ENCODE peak calls at places on chromosomes 1 and 21, in five cellular contexts. U is nephron progenitor cell, V is OCI-LY7, C is SK-N-SH, F is EH. N is an unnamed sample.
A peak's percentile ranks its signal among the peaks of the same experiment; 100 is the strongest.

GRCh38 chr21:44415073-44416025 is 40.0 kb upstream of the LRRC3 start:
- DNase-seq in U (no peak), V (no peak), C (no peak), F (no peak), N (no peak)

GRCh38 chr1:226938903-226939438 is 1.1 kb upstream of the COQ8A start:
- DNase-seq in U (no peak), V (peak; percentile 13), C (no peak), F (peak; percentile 59), N (peak; percentile 26)

GRCh38 chr1:102098536-102098935 is 101.8 kb upstream of the OLFM3 start:
- DNase-seq in U (no peak), V (no peak), C (no peak), F (no peak), N (no peak)

GRCh38 chr1:230000439-230001184 is 66.4 kb upstream of the GALNT2 start:
- DNase-seq in U (no peak), V (no peak), C (no peak), F (no peak), N (no peak)

GRCh38 chr1:36207339-36207738 is 16.9 kb upstream of the THRAP3 start:
- DNase-seq in U (no peak), V (peak; percentile 46), C (no peak), F (peak; percentile 45), N (no peak)

GRCh38 chr21:23612210-23612609 is 1995.1 kb downstream of the MRPL39 start:
- DNase-seq in U (no peak), V (no peak), C (no peak), F (no peak), N (no peak)

GRCh38 chr1:27891196-27891889 is 19.0 kb downstream of the THEMIS2 start:
- DNase-seq in U (no peak), V (peak; percentile 64), C (no peak), F (no peak), N (no peak)

GRCh38 chr21:44869860-44870747 is 3.4 kb downstream of the PTTG1IP start:
- DNase-seq in U (no peak), V (no peak), C (no peak), F (peak; percentile 97), N (no peak)

GRCh38 chr1:234906654-234907053 is 222.0 kb downstream of the TOMM20 start:
- DNase-seq in U (no peak), V (peak; percentile 34), C (no peak), F (no peak), N (no peak)

GRCh38 chr1:29736582-29737188 is 500.4 kb downstream of the PTPRU start:
- DNase-seq in U (peak; percentile 81), V (peak; percentile 46), C (no peak), F (peak; percentile 65), N (peak; percentile 51)

GRCh38 chr21:43624343-43624742 is 34.9 kb downstream of the HSF2BP start:
- DNase-seq in U (no peak), V (no peak), C (no peak), F (no peak), N (no peak)

GRCh38 chr1:88873737-88874374 is 17.5 kb downstream of the GTF2B start:
- DNase-seq in U (no peak), V (no peak), C (no peak), F (no peak), N (no peak)

GRCh38 chr1:239091537-239091936 is 294.8 kb upstream of the CHRM3 start:
- DNase-seq in U (no peak), V (no peak), C (no peak), F (no peak), N (no peak)

GRCh38 chr1:240312872-240313271 is 221.2 kb downstream of the FMN2 start:
- DNase-seq in U (no peak), V (no peak), C (no peak), F (peak; percentile 97), N (no peak)

GRCh38 chr21:28391938-28392337 is 600.7 kb downstream of the LTN1 start:
- DNase-seq in U (no peak), V (no peak), C (no peak), F (no peak), N (no peak)

GRCh38 chr1:43586136-43586726 is 55.5 kb downstream of the PTPRF start:
- DNase-seq in U (no peak), V (no peak), C (no peak), F (no peak), N (no peak)

GRCh38 chr1:226664413-226665101 is 74.5 kb downstream of the ITPKB start:
- DNase-seq in U (no peak), V (no peak), C (no peak), F (peak; percentile 95), N (no peak)

GRCh38 chr1:177902151-177902765 is 67.6 kb downstream of the SEC16B start:
- DNase-seq in U (no peak), V (no peak), C (no peak), F (no peak), N (no peak)

GRCh38 chr21:33734326-33734725 is 92.0 kb downstream of the ITSN1 start:
- DNase-seq in U (no peak), V (no peak), C (no peak), F (peak; percentile 35), N (no peak)

GRCh38 chr1:240237305-240237721 is 145.6 kb downstream of the FMN2 start:
- DNase-seq in U (no peak), V (no peak), C (peak; percentile 59), F (peak; percentile 89), N (no peak)

GRCh38 chr1:178119623-178120022 is 25.7 kb downstream of the RASAL2 start:
- DNase-seq in U (no peak), V (no peak), C (no peak), F (no peak), N (no peak)

GRCh38 chr1:58627221-58627620 is 50.2 kb upstream of the TACSTD2 start:
- DNase-seq in U (no peak), V (no peak), C (no peak), F (peak; percentile 21), N (no peak)

GRCh38 chr1:210001751-210002150 is 63.7 kb downstream of the SYT14 start:
- DNase-seq in U (no peak), V (no peak), C (peak; percentile 29), F (peak; percentile 6), N (no peak)

GRCh38 chr1:201630582-201630981 is 91.7 kb downstream of the NAV1 start:
- DNase-seq in U (no peak), V (no peak), C (no peak), F (peak; percentile 84), N (no peak)

GRCh38 chr1:167387251-167387910 is 130.9 kb downstream of the CD247 start:
- DNase-seq in U (no peak), V (no peak), C (no peak), F (no peak), N (no peak)